ENCODE peak calls at places on chromosomes 13 and 19, in eight cellular contexts. One of them, this sample, is unnamed.

GRCh38 chr13:68872338-68872737 is 1235.3 kb upstream of the ATXN8OS start:
- DNase-seq in CD8-positive, alpha-beta memory T cell: no peak
- DNase-seq in upper lobe of right lung: no peak
- DNase-seq in iPS DF 6.9: no peak
- DNase-seq in left lung: no peak
- DNase-seq in Peyer's patch: no peak
- DNase-seq in CD8-positive, alpha-beta T cell: no peak
- DNase-seq in heart right ventricle: no peak
- DNase-seq in this sample: no peak

GRCh38 chr13:50071399-50071798 is 56.2 kb downstream of the KCNRG start:
- DNase-seq in Peyer's patch: no peak
- DNase-seq in iPS DF 6.9: no peak
- DNase-seq in CD8-positive, alpha-beta memory T cell: no peak
- DNase-seq in left lung: no peak
- DNase-seq in upper lobe of right lung: no peak
- DNase-seq in heart right ventricle: no peak
- DNase-seq in CD8-positive, alpha-beta T cell: no peak
- DNase-seq in this sample: no peak

GRCh38 chr19:56508282-56508778 is 675 bp downstream of the ZNF471 start:
- DNase-seq in heart right ventricle: no peak
- DNase-seq in iPS DF 6.9: no peak
- DNase-seq in left lung: no peak
- DNase-seq in Peyer's patch: no peak
- DNase-seq in CD8-positive, alpha-beta T cell: no peak
- DNase-seq in CD8-positive, alpha-beta memory T cell: no peak
- DNase-seq in upper lobe of right lung: no peak
- DNase-seq in this sample: no peak

GRCh38 chr13:70362820-70363219 is 254.6 kb upstream of the KLHL1 start:
- DNase-seq in CD8-positive, alpha-beta T cell: no peak
- DNase-seq in Peyer's patch: no peak
- DNase-seq in iPS DF 6.9: no peak
- DNase-seq in CD8-positive, alpha-beta memory T cell: no peak
- DNase-seq in left lung: no peak
- DNase-seq in heart right ventricle: no peak
- DNase-seq in upper lobe of right lung: no peak
- DNase-seq in this sample: no peak

GRCh38 chr13:113901231-113901630 is 37.4 kb upstream of the GAS6 start:
- DNase-seq in left lung: no peak
- DNase-seq in Peyer's patch: no peak
- DNase-seq in CD8-positive, alpha-beta memory T cell: no peak
- DNase-seq in upper lobe of right lung: no peak
- DNase-seq in heart right ventricle: no peak
- DNase-seq in CD8-positive, alpha-beta T cell: no peak
- DNase-seq in iPS DF 6.9: no peak
- DNase-seq in this sample: no peak

GRCh38 chr19:46606681-46607440 is 5.7 kb downstream of the CALM3 start:
- DNase-seq in CD8-positive, alpha-beta T cell: no peak
- DNase-seq in heart right ventricle: no peak
- DNase-seq in upper lobe of right lung: peak; percentile 32
- DNase-seq in Peyer's patch: peak; percentile 12
- DNase-seq in left lung: peak; percentile 38
- DNase-seq in CD8-positive, alpha-beta memory T cell: no peak
- DNase-seq in iPS DF 6.9: no peak
- DNase-seq in this sample: no peak

GRCh38 chr19:29527500-29528328 is 1.9 kb downstream of the VSTM2B start:
- DNase-seq in CD8-positive, alpha-beta memory T cell: no peak
- DNase-seq in iPS DF 6.9: no peak
- DNase-seq in Peyer's patch: no peak
- DNase-seq in heart right ventricle: no peak
- DNase-seq in upper lobe of right lung: peak; percentile 46
- DNase-seq in left lung: no peak
- DNase-seq in CD8-positive, alpha-beta T cell: no peak
- DNase-seq in this sample: no peak

GRCh38 chr19:46607441-46607841 is 6.3 kb downstream of the CALM3 start:
- DNase-seq in CD8-positive, alpha-beta memory T cell: no peak
- DNase-seq in left lung: no peak
- DNase-seq in Peyer's patch: peak; percentile 6
- DNase-seq in CD8-positive, alpha-beta T cell: no peak
- DNase-seq in heart right ventricle: no peak
- DNase-seq in upper lobe of right lung: peak; percentile 58
- DNase-seq in iPS DF 6.9: no peak
- DNase-seq in this sample: no peak

GRCh38 chr19:48741222-48741999 is 1.0 kb upstream of the RASIP1 start:
- DNase-seq in iPS DF 6.9: no peak
- DNase-seq in left lung: peak; percentile 80
- DNase-seq in Peyer's patch: no peak
- DNase-seq in CD8-positive, alpha-beta memory T cell: no peak
- DNase-seq in heart right ventricle: peak; percentile 61
- DNase-seq in upper lobe of right lung: peak; percentile 77
- DNase-seq in CD8-positive, alpha-beta T cell: no peak
- DNase-seq in this sample: peak; percentile 17

GRCh38 chr19:44648536-44649370 is 5.0 kb downstream of the PVR start:
- DNase-seq in Peyer's patch: no peak
- DNase-seq in left lung: no peak
- DNase-seq in heart right ventricle: peak; percentile 74
- DNase-seq in CD8-positive, alpha-beta memory T cell: no peak
- DNase-seq in iPS DF 6.9: no peak
- DNase-seq in CD8-positive, alpha-beta T cell: no peak
- DNase-seq in upper lobe of right lung: no peak
- DNase-seq in this sample: peak; percentile 88

GRCh38 chr13:65864039-65864438 is 1366.1 kb downstream of the PCDH9 start:
- DNase-seq in CD8-positive, alpha-beta memory T cell: no peak
- DNase-seq in upper lobe of right lung: no peak
- DNase-seq in left lung: no peak
- DNase-seq in Peyer's patch: no peak
- DNase-seq in CD8-positive, alpha-beta T cell: no peak
- DNase-seq in heart right ventricle: no peak
- DNase-seq in iPS DF 6.9: no peak
- DNase-seq in this sample: no peak

GRCh38 chr19:47626238-47626637 is 17.3 kb downstream of the BICRA start:
- DNase-seq in left lung: no peak
- DNase-seq in upper lobe of right lung: no peak
- DNase-seq in CD8-positive, alpha-beta memory T cell: no peak
- DNase-seq in CD8-positive, alpha-beta T cell: no peak
- DNase-seq in Peyer's patch: no peak
- DNase-seq in heart right ventricle: no peak
- DNase-seq in iPS DF 6.9: no peak
- DNase-seq in this sample: no peak

GRCh38 chr19:10518444-10519361 is 1.5 kb upstream of the S1PR5 start:
- DNase-seq in CD8-positive, alpha-beta T cell: no peak
- DNase-seq in left lung: no peak
- DNase-seq in Peyer's patch: no peak
- DNase-seq in upper lobe of right lung: no peak
- DNase-seq in iPS DF 6.9: no peak
- DNase-seq in CD8-positive, alpha-beta memory T cell: peak; percentile 56
- DNase-seq in heart right ventricle: peak; percentile 11
- DNase-seq in this sample: no peak

GRCh38 chr19:49338691-49339363 is 3.6 kb downstream of the CD37 start:
- DNase-seq in heart right ventricle: peak; percentile 69
- DNase-seq in CD8-positive, alpha-beta memory T cell: no peak
- DNase-seq in CD8-positive, alpha-beta T cell: no peak
- DNase-seq in upper lobe of right lung: peak; percentile 95
- DNase-seq in iPS DF 6.9: no peak
- DNase-seq in Peyer's patch: peak; percentile 64
- DNase-seq in left lung: peak; percentile 91
- DNase-seq in this sample: peak; percentile 14

GRCh38 chr19:54164369-54165068 is 5.0 kb upstream of the LENG1 start:
- DNase-seq in iPS DF 6.9: no peak
- DNase-seq in upper lobe of right lung: peak; percentile 84
- DNase-seq in Peyer's patch: peak; percentile 25
- DNase-seq in CD8-positive, alpha-beta T cell: peak; percentile 47
- DNase-seq in CD8-positive, alpha-beta memory T cell: peak; percentile 61
- DNase-seq in left lung: peak; percentile 96
- DNase-seq in heart right ventricle: peak; percentile 87
- DNase-seq in this sample: peak; percentile 80

GRCh38 chr13:47794963-47795362 is 206.1 kb downstream of the SUCLA2 start:
- DNase-seq in upper lobe of right lung: no peak
- DNase-seq in CD8-positive, alpha-beta T cell: no peak
- DNase-seq in Peyer's patch: no peak
- DNase-seq in CD8-positive, alpha-beta memory T cell: no peak
- DNase-seq in iPS DF 6.9: no peak
- DNase-seq in heart right ventricle: no peak
- DNase-seq in left lung: no peak
- DNase-seq in this sample: peak; percentile 8

GRCh38 chr19:36245210-36246005 is 30.5 kb downstream of the ZNF146 start:
- DNase-seq in CD8-positive, alpha-beta memory T cell: no peak
- DNase-seq in Peyer's patch: no peak
- DNase-seq in iPS DF 6.9: peak; percentile 82
- DNase-seq in left lung: no peak
- DNase-seq in heart right ventricle: no peak
- DNase-seq in CD8-positive, alpha-beta T cell: no peak
- DNase-seq in upper lobe of right lung: no peak
- DNase-seq in this sample: peak; percentile 13

GRCh38 chr13:41332829-41333228 is 21.8 kb downstream of the NAA16 start:
- DNase-seq in left lung: no peak
- DNase-seq in CD8-positive, alpha-beta memory T cell: no peak
- DNase-seq in heart right ventricle: no peak
- DNase-seq in CD8-positive, alpha-beta T cell: no peak
- DNase-seq in Peyer's patch: no peak
- DNase-seq in iPS DF 6.9: no peak
- DNase-seq in upper lobe of right lung: no peak
- DNase-seq in this sample: no peak

GRCh38 chr19:58558066-58558622 is at the start of gene UBE2M:
- DNase-seq in Peyer's patch: peak; percentile 48
- DNase-seq in iPS DF 6.9: no peak
- DNase-seq in left lung: peak; percentile 91
- DNase-seq in CD8-positive, alpha-beta memory T cell: peak; percentile 56
- DNase-seq in upper lobe of right lung: peak; percentile 88
- DNase-seq in heart right ventricle: peak; percentile 62
- DNase-seq in CD8-positive, alpha-beta T cell: peak; percentile 41
- DNase-seq in this sample: peak; percentile 67

GRCh38 chr19:56637976-56638555 is 4.9 kb upstream of the SMIM17 start:
- DNase-seq in upper lobe of right lung: no peak
- DNase-seq in CD8-positive, alpha-beta T cell: peak; percentile 1
- DNase-seq in CD8-positive, alpha-beta memory T cell: no peak
- DNase-seq in iPS DF 6.9: peak; percentile 50
- DNase-seq in heart right ventricle: peak; percentile 89
- DNase-seq in Peyer's patch: no peak
- DNase-seq in left lung: no peak
- DNase-seq in this sample: peak; percentile 84

GRCh38 chr19:47371269-47371668 is 22.2 kb downstream of the DHX34 start:
- DNase-seq in upper lobe of right lung: no peak
- DNase-seq in CD8-positive, alpha-beta memory T cell: no peak
- DNase-seq in Peyer's patch: no peak
- DNase-seq in CD8-positive, alpha-beta T cell: no peak
- DNase-seq in heart right ventricle: no peak
- DNase-seq in left lung: peak; percentile 72
- DNase-seq in iPS DF 6.9: no peak
- DNase-seq in this sample: no peak

GRCh38 chr19:37484406-37485115 is 15.4 kb downstream of the ZNF570 start:
- DNase-seq in upper lobe of right lung: no peak
- DNase-seq in CD8-positive, alpha-beta memory T cell: no peak
- DNase-seq in CD8-positive, alpha-beta T cell: no peak
- DNase-seq in Peyer's patch: no peak
- DNase-seq in heart right ventricle: no peak
- DNase-seq in iPS DF 6.9: no peak
- DNase-seq in left lung: no peak
- DNase-seq in this sample: no peak

GRCh38 chr19:31152906-31153305 is 196.3 kb downstream of the TSHZ3 start:
- DNase-seq in left lung: no peak
- DNase-seq in iPS DF 6.9: no peak
- DNase-seq in upper lobe of right lung: no peak
- DNase-seq in Peyer's patch: no peak
- DNase-seq in CD8-positive, alpha-beta memory T cell: no peak
- DNase-seq in CD8-positive, alpha-beta T cell: no peak
- DNase-seq in heart right ventricle: no peak
- DNase-seq in this sample: no peak

DNA sequence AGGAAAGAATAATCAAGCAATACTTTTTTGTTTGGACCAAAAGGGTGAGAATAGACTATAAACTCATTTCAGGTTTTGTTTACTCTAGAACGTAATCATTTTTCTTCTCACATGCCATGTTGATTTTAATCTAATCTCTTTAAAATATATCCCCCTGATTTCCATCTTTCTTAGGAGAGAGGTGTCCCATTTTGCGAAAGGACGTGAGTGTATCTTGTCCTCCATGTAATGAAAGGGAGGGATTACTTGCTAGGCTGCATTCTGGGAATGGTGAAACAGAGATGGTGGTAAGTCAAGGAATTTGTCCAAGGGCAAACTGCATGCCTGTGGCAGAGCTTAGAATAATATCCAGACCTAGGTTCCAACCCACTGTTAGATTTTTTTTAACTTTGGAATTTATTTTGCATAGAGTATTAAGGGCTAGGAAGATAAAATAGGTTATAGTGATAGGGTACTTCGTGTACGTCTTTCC is 1.8 kb upstream of the ANKRD10 start:
- DNase-seq in iPS DF 6.9: no peak
- DNase-seq in CD8-positive, alpha-beta memory T cell: no peak
- DNase-seq in CD8-positive, alpha-beta T cell: no peak
- DNase-seq in upper lobe of right lung: no peak
- DNase-seq in heart right ventricle: no peak
- DNase-seq in left lung: no peak
- DNase-seq in Peyer's patch: no peak
- DNase-seq in this sample: peak; percentile 85
- H3K9me3 ChIP-seq in iPS DF 6.9: no peaks in the 10 kb centered on the region
- H3K9me3 ChIP-seq in CD8-positive, alpha-beta memory T cell: no peaks in the 10 kb centered on the region
- H3K9me3 ChIP-seq in CD8-positive, alpha-beta T cell: no peaks in the 10 kb centered on the region
- H3K9me3 ChIP-seq in upper lobe of right lung: no peaks in the 10 kb centered on the region
- H3K9me3 ChIP-seq in heart right ventricle: no peaks in the 10 kb centered on the region
- H3K9me3 ChIP-seq in left lung: no peaks in the 10 kb centered on the region
- H3K9me3 ChIP-seq in Peyer's patch: no peaks in the 10 kb centered on the region
- H3K9me3 ChIP-seq in this sample: no peaks in the 10 kb centered on the region

GRCh38 chr13:99972190-99972731 is 694 bp upstream of the ZIC5 start:
- DNase-seq in CD8-positive, alpha-beta T cell: no peak
- DNase-seq in Peyer's patch: no peak
- DNase-seq in CD8-positive, alpha-beta memory T cell: no peak
- DNase-seq in heart right ventricle: no peak
- DNase-seq in left lung: no peak
- DNase-seq in iPS DF 6.9: no peak
- DNase-seq in upper lobe of right lung: no peak
- DNase-seq in this sample: no peak
- H3K4me3 ChIP-seq in CD8-positive, alpha-beta T cell: no peak overlapping the region
- H3K4me3 ChIP-seq in Peyer's patch: no peak overlapping the region
- H3K4me3 ChIP-seq in CD8-positive, alpha-beta memory T cell: no peak overlapping the region
- H3K4me3 ChIP-seq in heart right ventricle: no peak overlapping the region
- H3K4me3 ChIP-seq in left lung: no peak overlapping the region
- H3K4me3 ChIP-seq in iPS DF 6.9: peak overlapping the region; percentile 92
- H3K4me3 ChIP-seq in upper lobe of right lung: no peak overlapping the region
- H3K4me3 ChIP-seq in this sample: no peak overlapping the region

DNA sequence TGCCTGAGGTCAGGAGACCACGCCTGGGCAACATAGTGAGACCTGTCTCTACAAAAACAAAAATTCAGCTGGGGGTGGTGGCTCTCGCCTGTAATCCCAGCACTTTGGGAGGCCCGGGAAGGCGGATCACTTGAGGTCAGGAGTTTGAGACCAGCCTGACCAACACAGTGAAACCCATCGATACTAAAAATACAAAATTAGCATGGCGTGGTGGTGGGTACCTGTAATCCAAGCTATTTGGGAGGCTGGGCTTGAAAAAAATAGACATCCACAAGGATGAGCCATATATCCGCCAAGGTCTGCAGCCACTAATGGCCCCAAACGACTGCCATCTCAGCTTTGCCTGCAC is 3.1 kb downstream of the RPS16 start:
- DNase-seq in Peyer's patch: no peak
- DNase-seq in left lung: no peak
- DNase-seq in heart right ventricle: no peak
- DNase-seq in iPS DF 6.9: no peak
- DNase-seq in upper lobe of right lung: no peak
- DNase-seq in CD8-positive, alpha-beta T cell: no peak
- DNase-seq in CD8-positive, alpha-beta memory T cell: no peak
- DNase-seq in this sample: no peak
- H3K36me3 ChIP-seq in Peyer's patch: no peaks in the 10 kb centered on the region
- H3K36me3 ChIP-seq in left lung: peaks cover 34% of the 10 kb centered on the region
- H3K36me3 ChIP-seq in heart right ventricle: peaks cover 33% of the 10 kb centered on the region
- H3K36me3 ChIP-seq in iPS DF 6.9: peaks cover 20% of the 10 kb centered on the region
- H3K36me3 ChIP-seq in upper lobe of right lung: peaks cover 33% of the 10 kb centered on the region
- H3K36me3 ChIP-seq in CD8-positive, alpha-beta T cell: peaks cover 21% of the 10 kb centered on the region
- H3K36me3 ChIP-seq in CD8-positive, alpha-beta memory T cell: peaks cover 27% of the 10 kb centered on the region
- H3K36me3 ChIP-seq in this sample: peaks cover 31% of the 10 kb centered on the region

GRCh38 chr19:22528956-22529355 is 105.2 kb upstream of the ZNF492 start:
- DNase-seq in Peyer's patch: no peak
- DNase-seq in CD8-positive, alpha-beta T cell: no peak
- DNase-seq in CD8-positive, alpha-beta memory T cell: no peak
- DNase-seq in left lung: no peak
- DNase-seq in upper lobe of right lung: no peak
- DNase-seq in iPS DF 6.9: no peak
- DNase-seq in heart right ventricle: no peak
- DNase-seq in this sample: no peak
- H3K9me3 ChIP-seq in Peyer's patch: no peaks in the 10 kb centered on the region
- H3K9me3 ChIP-seq in CD8-positive, alpha-beta T cell: no peaks in the 10 kb centered on the region
- H3K9me3 ChIP-seq in CD8-positive, alpha-beta memory T cell: no peaks in the 10 kb centered on the region
- H3K9me3 ChIP-seq in left lung: peaks cover 61% of the 10 kb centered on the region
- H3K9me3 ChIP-seq in upper lobe of right lung: no peaks in the 10 kb centered on the region
- H3K9me3 ChIP-seq in iPS DF 6.9: peaks cover 12% of the 10 kb centered on the region
- H3K9me3 ChIP-seq in heart right ventricle: no peaks in the 10 kb centered on the region
- H3K9me3 ChIP-seq in this sample: peaks cover 23% of the 10 kb centered on the region

This sample was measured in adipocyte.